ENCODE peak calls at places on chromosome 1, in eight cellular contexts. P is CD8-positive, alpha-beta memory T cell; Z is activated CD4-positive, alpha-beta T cell treated with anti-CD3 and anti-CD28 coated beads, Interleukin-2, amount 50 U/mL, for 1 hour; V is anterior cingulate cortex; X is endodermal cell; H is fibroblast of lung; I is Daoy; J is T-helper 1 cell. R is an unnamed sample.

GRCh38 chr1:6260961-6261614 is at the start of gene GPR153:
- DNase-seq in P (no peak), Z (peak; percentile 34), V (no peak), X (peak; percentile 80), H (peak; percentile 36), I (peak; percentile 74), J (no peak), R (peak; percentile 18)

GRCh38 chr1:53552981-53553733 is 94.0 kb downstream of the DMRTB1 start:
- DNase-seq in P (no peak), Z (no peak), V (no peak), X (no peak), H (no peak), I (no peak), J (peak; percentile 2), R (no peak)

GRCh38 chr1:52474807-52475206 is 70.4 kb downstream of the PRPF38A start:
- DNase-seq in P (no peak), Z (no peak), V (no peak), X (no peak), H (no peak), I (no peak), J (no peak), R (no peak)

GRCh38 chr1:33094486-33094885 is 13.5 kb downstream of the AZIN2 start:
- DNase-seq in P (no peak), Z (no peak), V (no peak), X (no peak), H (no peak), I (no peak), J (no peak), R (no peak)

GRCh38 chr1:57117753-57118152 is 151.9 kb upstream of the C8B start:
- DNase-seq in P (no peak), Z (no peak), V (no peak), X (no peak), H (no peak), I (no peak), J (no peak), R (no peak)

GRCh38 chr1:6245869-6246496 is 2.0 kb downstream of the HES3 start:
- DNase-seq in P (peak; percentile 12), Z (peak; percentile 37), V (no peak), X (peak; percentile 97), H (no peak), I (peak; percentile 74), J (no peak), R (peak; percentile 34)

GRCh38 chr1:247337961-247338360 is 6.3 kb upstream of the ZNF496 start:
- DNase-seq in P (no peak), Z (no peak), V (no peak), X (no peak), H (no peak), I (no peak), J (no peak), R (no peak)

GRCh38 chr1:202124107-202124506 is 1.4 kb downstream of the GPR37L1 start:
- DNase-seq in P (no peak), Z (no peak), V (no peak), X (peak; percentile 44), H (no peak), I (no peak), J (no peak), R (no peak)

GRCh38 chr1:109306832-109307362 is at the start of gene MYBPHL:
- DNase-seq in P (no peak), Z (no peak), V (no peak), X (peak; percentile 62), H (no peak), I (no peak), J (no peak), R (no peak)